ENCODE peak calls at places on chromosome 19, in four cellular contexts. P is HepG2, B is K562, R is GM12878. O is an unnamed sample.

GRCh38 chr19:3268763-3269162 is 44.3 kb downstream of the CELF5 start:
- DNase-seq in R (no peak), P (no peak), B (no peak), O (no peak)

GRCh38 chr19:17938092-17938845 is 5.5 kb downstream of the CCDC124 start:
- DNase-seq in P (peak), B (peak), R (no peak), O (peak)

GRCh38 chr19:52198678-52199077 is 8.8 kb downstream of the PPP2R1A start:
- DNase-seq in R (no peak), P (no peak), B (no peak), O (no peak)

GRCh38 chr19:5281588-5281987 is 59.0 kb downstream of the PTPRS start:
- DNase-seq in B (no peak), P (no peak), R (no peak), O (no peak)

GRCh38 chr19:4310247-4311121 is 6.1 kb downstream of the FSD1 start:
- DNase-seq in P (peak), B (peak), R (no peak), O (peak)

GRCh38 chr19:342128-342455 is 2.5 kb downstream of the MIER2 start:
- DNase-seq in R (no peak), B (no peak), P (no peak), O (no peak)

GRCh38 chr19:38047048-38047435 is 140.0 kb downstream of the SIPA1L3 start:
- DNase-seq in P (no peak), B (no peak), R (no peak), O (no peak)

GRCh38 chr19:1556639-1557070 is 11.5 kb downstream of the MEX3D start:
- DNase-seq in B (no peak), R (no peak), P (no peak), O (no peak)

GRCh38 chr19:1322198-1322981 is 36.7 kb downstream of the EFNA2 start:
- DNase-seq in R (no peak), B (no peak), P (no peak), O (no peak)

GRCh38 chr19:36605839-36606478 is 846 bp downstream of the ZNF382 start:
- DNase-seq in R (peak), B (no peak), P (no peak), O (no peak)

GRCh38 chr19:2549701-2550191 is 73.8 kb downstream of the GADD45B start:
- DNase-seq in B (no peak), R (no peak), P (no peak), O (no peak)

GRCh38 chr19:33304760-33305647 is 2.7 kb upstream of the CEBPA start:
- DNase-seq in P (peak), B (peak), R (no peak), O (no peak)

GRCh38 chr19:3959766-3960131 is 11.2 kb downstream of the DAPK3 start:
- DNase-seq in R (no peak), P (no peak), B (no peak), O (no peak)

GRCh38 chr19:18251587-18252369 is 22.5 kb downstream of the IQCN start:
- DNase-seq in B (peak), R (peak), P (peak), O (peak)

GRCh38 chr19:51799311-51799997 is 4.5 kb downstream of the FPR3 start:
- DNase-seq in P (peak), R (no peak), B (peak), O (no peak)

GRCh38 chr19:1672769-1673644 is 20.6 kb upstream of the TCF3 start:
- DNase-seq in B (no peak), R (no peak), P (no peak), O (no peak)

GRCh38 chr19:17725422-17726078 is 6.3 kb downstream of the MAP1S start:
- DNase-seq in B (peak), P (no peak), R (no peak), O (peak)

GRCh38 chr19:27734496-27735220 is 1478.3 kb downstream of the UQCRFS1 start:
- DNase-seq in P (no peak), R (no peak), B (no peak), O (no peak)

GRCh38 chr19:51339687-51340656 is 2.0 kb downstream of the VSIG10L start:
- DNase-seq in B (peak), R (peak), P (peak), O (peak)

GRCh38 chr19:18426416-18426767 is 7.2 kb downstream of the SSBP4 start:
- DNase-seq in P (no peak), R (no peak), B (no peak), O (no peak)

GRCh38 chr19:39223703-39224279 is 19.7 kb upstream of the SYCN start:
- DNase-seq in P (no peak), R (no peak), B (peak), O (peak)

GRCh38 chr19:44704982-44705381 is 6.0 kb downstream of the CEACAM16 start:
- DNase-seq in R (no peak), P (no peak), B (no peak), O (no peak)

GRCh38 chr19:4352701-4353121 is 9.3 kb downstream of the MPND start:
- DNase-seq in B (peak), R (no peak), P (peak), O (peak)

GRCh38 chr19:33603377-33603776 is 18.4 kb upstream of the CHST8 start:
- DNase-seq in B (no peak), P (no peak), R (no peak), O (no peak)

GRCh38 chr19:6340493-6341201 is 7.2 kb upstream of the ACER1 start:
- DNase-seq in B (no peak), P (no peak), R (no peak), O (no peak)

DNA sequence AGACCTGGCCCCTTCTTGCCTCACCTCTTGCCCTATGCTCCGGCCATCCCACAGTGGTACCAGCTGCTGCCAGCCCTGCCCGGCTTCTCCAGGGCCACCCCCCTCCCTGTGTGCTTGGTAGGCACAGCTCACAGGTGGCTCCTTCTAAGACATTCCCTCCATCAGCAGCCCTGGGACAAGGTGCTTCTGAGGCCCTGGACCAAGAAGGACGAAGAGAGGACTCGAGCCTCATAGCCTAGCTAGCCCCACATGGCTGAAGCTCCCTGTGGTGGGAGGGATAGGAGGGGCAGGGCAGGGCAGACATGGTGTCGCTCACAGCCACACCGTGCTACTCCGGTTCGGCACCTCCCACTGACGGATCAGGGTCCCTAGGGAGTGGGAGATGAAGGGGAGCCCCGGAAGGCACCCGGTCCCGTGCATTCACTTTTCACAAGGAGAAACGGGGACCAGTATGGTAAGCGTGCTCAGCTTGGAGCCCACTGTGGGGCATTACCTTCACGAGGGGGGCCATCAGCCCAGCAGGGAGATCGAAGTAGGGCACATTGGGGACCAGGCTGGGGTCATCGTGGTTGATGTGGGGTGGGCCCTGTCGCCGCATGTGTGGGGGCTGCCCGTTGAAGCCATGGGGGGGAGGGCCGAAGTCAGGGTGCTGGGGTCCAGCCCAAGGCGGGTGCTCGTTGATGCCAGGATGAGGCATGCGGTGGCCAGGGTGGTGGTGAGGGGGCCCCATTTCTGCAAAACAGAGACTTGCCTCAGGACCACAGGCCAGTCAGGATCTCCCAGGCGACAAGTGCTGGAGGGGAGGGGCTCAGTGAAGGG is 19.5 kb downstream of the CHERP start:
- DNase-seq in R (no peak), B (peak), P (no peak), O (no peak)
- TF ChIP-seq CBFB in R (no peak), B (no peak), P (no peak), O (no peak)

DNA sequence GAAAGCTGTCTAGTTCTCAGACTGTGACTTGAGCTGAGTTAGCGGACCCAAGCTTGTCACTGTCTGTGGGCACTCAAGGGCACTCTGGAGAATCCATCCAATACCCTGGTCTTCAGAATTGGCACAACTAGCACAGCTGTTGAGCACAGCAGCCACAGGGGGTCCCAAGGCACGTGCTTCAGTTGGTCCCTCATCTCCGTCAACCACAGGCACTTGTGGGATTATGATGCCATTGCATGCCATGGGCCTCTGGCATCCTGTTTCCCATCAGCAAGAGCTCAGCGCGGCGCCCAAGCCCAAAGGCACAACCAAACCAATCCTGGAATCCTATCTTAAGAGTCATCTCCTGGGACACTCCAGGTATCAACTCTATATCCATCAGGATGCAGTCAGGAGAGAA is 3.7 kb upstream of the B3GNT8 start:
- DNase-seq in B (no peak), R (no peak), P (no peak), O (no peak)
- TF ChIP-seq CBFB in B (no peak), R (no peak), P (no peak), O (no peak)

GRCh38 chr19:13847900-13848677 is 28.8 kb upstream of the NANOS3 start:
- DNase-seq in P (no peak), B (no peak), R (no peak), O (no peak)

GRCh38 chr19:13849277-13849676 is 27.7 kb upstream of the NANOS3 start:
- DNase-seq in R (no peak), B (no peak), P (no peak), O (no peak)

GRCh38 chr19:13848811-13849241 is 28.1 kb upstream of the NANOS3 start:
- DNase-seq in P (no peak), R (no peak), B (no peak), O (no peak)

GRCh38 chr19:13849991-13850909 is 26.7 kb upstream of the NANOS3 start:
- DNase-seq in R (no peak), P (peak), B (peak), O (peak)

GRCh38 chr19:13850910-13851753 is 25.8 kb upstream of the NANOS3 start:
- DNase-seq in B (peak), R (no peak), P (peak), O (no peak)
- TF ChIP-seq CBFB in B (no peak), R (no peak), P (peak), O (no peak)

GRCh38 chr19:10402441-10403038 is 802 bp downstream of the CDC37 start:
- DNase-seq in R (no peak), B (peak), P (peak), O (no peak)
- TF ChIP-seq CBFB in R (no peak), B (no peak), P (no peak), O (no peak)

GRCh38 chr19:48896191-48896720 is 2.3 kb downstream of the TULP2 start:
- DNase-seq in R (no peak), P (no peak), B (peak), O (peak)
- TF ChIP-seq CBFB in R (no peak), P (no peak), B (no peak), O (no peak)

GRCh38 chr19:35154535-35155406 is at the start of gene FXYD5:
- DNase-seq in P (no peak), B (peak), R (no peak), O (peak)
- TF ChIP-seq CBFB in P (no peak), B (no peak), R (no peak), O (no peak)

DNA sequence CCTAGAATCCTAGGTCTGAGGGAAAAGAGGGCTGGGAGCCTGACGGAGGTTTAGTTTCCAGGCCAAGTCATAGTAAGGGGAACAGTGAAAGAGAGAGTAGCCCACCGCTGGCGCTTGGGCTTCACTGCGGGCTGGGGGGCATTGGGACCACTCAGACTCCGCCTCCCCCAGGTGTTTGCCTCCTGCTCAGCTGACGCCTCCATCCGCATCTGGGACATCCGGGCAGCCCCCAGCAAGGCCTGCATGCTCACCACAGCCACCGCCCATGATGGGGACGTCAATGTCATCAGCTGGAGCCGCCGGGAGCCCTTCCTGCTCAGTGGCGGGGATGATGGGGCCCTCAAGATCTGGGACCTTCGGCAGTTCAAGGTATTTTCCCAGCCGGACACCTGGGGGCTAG is 4.5 kb upstream of the KCNJ14 start:
- DNase-seq in R (no peak), B (no peak), P (no peak), O (no peak)
- TF ChIP-seq CBFB in R (no peak), B (no peak), P (no peak), O (no peak)

DNA sequence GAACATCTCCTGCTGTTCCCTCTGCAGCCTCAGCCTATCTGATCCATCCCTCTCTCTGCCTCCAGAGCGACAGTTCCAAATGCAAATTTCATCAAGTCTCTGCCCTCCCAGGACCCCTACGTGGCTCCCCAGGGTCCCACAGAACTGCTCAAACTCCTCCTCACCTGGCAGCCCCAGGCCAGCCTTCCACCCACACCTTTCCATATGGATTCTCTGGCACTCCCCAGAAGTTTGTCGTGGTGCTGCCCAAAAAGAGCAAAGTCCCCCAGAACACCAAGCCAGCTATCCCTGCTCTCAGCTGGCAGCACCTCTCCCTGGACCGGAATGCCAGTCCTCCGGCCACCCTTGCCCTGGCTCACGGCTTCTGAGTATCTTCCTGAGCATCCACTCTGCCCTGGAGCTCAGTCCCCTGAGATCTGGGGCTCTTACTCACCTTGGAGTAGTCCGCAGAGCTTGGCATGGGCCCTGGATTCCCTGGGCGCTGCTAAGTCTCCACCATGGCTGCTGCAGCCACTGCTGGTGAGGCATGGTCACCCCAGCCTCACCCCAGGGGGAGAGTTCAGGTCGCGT is 166.5 kb upstream of the ZNF507 start:
- DNase-seq in B (no peak), R (no peak), P (no peak), O (no peak)
- TF ChIP-seq CBFB in B (no peak), R (no peak), P (no peak), O (no peak)

GRCh38 chr19:41997121-41997850 is 3.3 kb upstream of the ATP1A3 start:
- DNase-seq in P (no peak), R (no peak), B (peak), O (peak)
- TF ChIP-seq CBFB in P (no peak), R (no peak), B (no peak), O (no peak)

GRCh38 chr19:46065486-46065885 is 24.7 kb upstream of the IGFL4 start:
- DNase-seq in P (no peak), R (no peak), B (no peak), O (no peak)

GRCh38 chr19:46073268-46073922 is 32.6 kb upstream of the IGFL4 start:
- DNase-seq in B (no peak), P (no peak), R (no peak), O (no peak)

GRCh38 chr19:46068345-46069258 is 27.8 kb upstream of the IGFL4 start:
- DNase-seq in R (no peak), P (peak), B (no peak), O (no peak)

GRCh38 chr19:46067691-46068090 is 26.9 kb upstream of the IGFL4 start:
- DNase-seq in P (no peak), B (no peak), R (no peak), O (no peak)

GRCh38 chr19:46069841-46070341 is 29.1 kb upstream of the IGFL4 start:
- DNase-seq in B (no peak), R (no peak), P (peak), O (no peak)
- TF ChIP-seq CBFB in B (no peak), R (no peak), P (no peak), O (no peak)